ENCODE peak calls at places on chromosomes 16 and 17, in nine cellular contexts. N is gastrocnemius medialis; C is neuronal stem cell; M is CD8-positive, alpha-beta T cell; Z is CD4-positive, alpha-beta T cell; I is CD8-positive, alpha-beta memory T cell; J is aorta; F is stomach; R is MM.1S. O is an unnamed sample.

GRCh38 chr17:48908853-48909394 is 717 bp downstream of the UBE2Z start:
- DNase-seq in I (peak; percentile 84), R (peak; percentile 54), J (peak; percentile 94), F (peak; percentile 75), M (peak; percentile 87), N (peak; percentile 40), Z (peak; percentile 78), C (peak; percentile 89), O (peak; percentile 95)

GRCh38 chr16:50842013-50842505 is 100.2 kb downstream of the CYLD start:
- DNase-seq in Z (no peak), F (no peak), M (no peak), N (no peak), R (no peak), I (no peak), C (no peak), J (no peak), O (no peak)

GRCh38 chr16:79599837-79600635 is 501 bp downstream of the MAF start:
- DNase-seq in J (peak; percentile 85), R (peak; percentile 27), F (peak; percentile 72), Z (peak; percentile 28), C (peak; percentile 77), N (peak; percentile 75), I (peak; percentile 58), M (peak; percentile 29), O (peak; percentile 55)

GRCh38 chr17:75588546-75589016 is 981 bp downstream of the MYO15B start:
- DNase-seq in M (no peak), J (peak; percentile 87), F (peak; percentile 75), I (no peak), R (no peak), N (peak; percentile 23), C (peak; percentile 47), Z (peak; percentile 27), O (no peak)

GRCh38 chr17:15377200-15377599 is 35.8 kb upstream of the TEKT3 start:
- DNase-seq in Z (no peak), C (no peak), F (no peak), M (no peak), J (no peak), R (no peak), N (no peak), I (no peak), O (no peak)

GRCh38 chr17:46797131-46797530 is 21.4 kb downstream of the WNT3 start:
- DNase-seq in I (no peak), R (no peak), F (no peak), Z (no peak), C (no peak), M (no peak), J (no peak), N (no peak), O (no peak)

GRCh38 chr16:87320510-87321227 is 3.5 kb upstream of the C16orf95 start:
- DNase-seq in F (no peak), N (no peak), Z (no peak), C (no peak), I (no peak), M (no peak), R (no peak), J (no peak), O (no peak)

GRCh38 chr17:28390984-28391383 is 15.0 kb downstream of the SLC46A1 start:
- DNase-seq in Z (no peak), J (no peak), I (no peak), R (no peak), M (no peak), N (no peak), F (no peak), C (no peak), O (no peak)

GRCh38 chr17:72672729-72673128 is 419.8 kb downstream of the SLC39A11 start:
- DNase-seq in Z (no peak), I (no peak), C (no peak), R (no peak), M (no peak), J (no peak), N (no peak), F (no peak), O (no peak)

GRCh38 chr17:71765437-71765836 is 355.4 kb upstream of the SOX9 start:
- DNase-seq in J (no peak), I (no peak), F (no peak), C (no peak), N (no peak), Z (no peak), M (no peak), R (no peak), O (no peak)

GRCh38 chr16:4416200-4417032 is at the start of gene CORO7:
- DNase-seq in C (peak; percentile 77), N (peak; percentile 96), R (peak; percentile 96), F (peak; percentile 98), Z (peak; percentile 99), M (peak; percentile 100), I (peak; percentile 99), J (peak; percentile 99), O (peak; percentile 95)

GRCh38 chr17:14904406-14904805 is 360.7 kb downstream of the PMP22 start:
- DNase-seq in R (peak; percentile 53), Z (no peak), M (no peak), C (no peak), I (no peak), J (no peak), N (no peak), F (no peak), O (no peak)

GRCh38 chr17:79947351-79948031 is 88.2 kb downstream of the TBC1D16 start:
- DNase-seq in R (no peak), F (no peak), M (no peak), J (peak; percentile 76), N (peak; percentile 59), Z (no peak), I (no peak), C (no peak), O (no peak)

GRCh38 chr17:59007995-59008394 is 98.7 kb downstream of the TRIM37 start:
- DNase-seq in F (no peak), R (no peak), C (no peak), N (no peak), J (no peak), I (no peak), Z (no peak), M (no peak), O (no peak)

GRCh38 chr16:8848939-8849391 is 19.8 kb downstream of the CARHSP1 start:
- DNase-seq in Z (no peak), F (no peak), M (no peak), I (no peak), C (no peak), N (no peak), J (peak; percentile 72), R (no peak), O (no peak)

GRCh38 chr17:40582328-40582901 is 17.1 kb upstream of the CCR7 start:
- DNase-seq in J (no peak), N (no peak), R (peak; percentile 95), Z (peak; percentile 84), I (no peak), C (no peak), F (peak; percentile 59), M (peak; percentile 77), O (peak; percentile 74)

GRCh38 chr17:3043737-3044365 is 19.6 kb downstream of the OR1D5 start:
- DNase-seq in M (no peak), R (peak; percentile 28), F (no peak), C (no peak), N (no peak), I (no peak), J (peak; percentile 43), Z (no peak), O (no peak)

GRCh38 chr16:75593825-75594820 is 27.9 kb downstream of the GABARAPL2 start:
- DNase-seq in J (no peak), N (no peak), R (no peak), M (no peak), I (no peak), C (no peak), Z (no peak), F (no peak), O (no peak)

GRCh38 chr16:2841606-2842339 is 11.7 kb downstream of the ZG16B start:
- DNase-seq in F (no peak), I (no peak), J (peak; percentile 53), R (no peak), N (no peak), C (no peak), Z (no peak), M (no peak), O (no peak)

GRCh38 chr17:6352016-6352415 is 82.9 kb downstream of the AIPL1 start:
- DNase-seq in Z (no peak), I (no peak), M (no peak), F (no peak), R (no peak), C (no peak), J (no peak), N (no peak), O (no peak)

GRCh38 chr17:15947331-15947730 is 2.4 kb downstream of the ADORA2B start:
- DNase-seq in Z (no peak), J (peak; percentile 52), I (no peak), C (no peak), M (no peak), F (no peak), R (no peak), N (no peak), O (no peak)

GRCh38 chr16:11913425-11914079 is 2.2 kb downstream of the GSPT1 start:
- DNase-seq in C (no peak), N (no peak), M (peak; percentile 47), F (no peak), R (no peak), Z (no peak), J (no peak), I (peak; percentile 39), O (no peak)

GRCh38 chr17:67655478-67656148 is 62.1 kb upstream of the NOL11 start:
- DNase-seq in R (no peak), C (no peak), N (no peak), M (no peak), Z (no peak), J (no peak), F (no peak), I (no peak), O (no peak)
- H3K9me3 ChIP-seq in R (no peaks in the 10 kb centered on the region), C (no peaks in the 10 kb centered on the region), N (no peaks in the 10 kb centered on the region), M (no peaks in the 10 kb centered on the region), Z (peaks cover 7% of the 10 kb centered on the region), J (peaks cover 5% of the 10 kb centered on the region), F (no peaks in the 10 kb centered on the region), I (no peaks in the 10 kb centered on the region), O (no peaks in the 10 kb centered on the region)

GRCh38 chr17:26807024-26807423 is 486.9 kb upstream of the WSB1 start:
- DNase-seq in M (no peak), N (no peak), R (no peak), Z (no peak), I (no peak), J (no peak), C (no peak), F (no peak), O (no peak)
- H3K9me3 ChIP-seq in M (peaks cover 9% of the 10 kb centered on the region), N (no peaks in the 10 kb centered on the region), R (no peaks in the 10 kb centered on the region), Z (peaks cover 54% of the 10 kb centered on the region), I (peaks cover 29% of the 10 kb centered on the region), J (no peaks in the 10 kb centered on the region), C (peaks cover 13% of the 10 kb centered on the region), F (peaks cover 47% of the 10 kb centered on the region), O (peaks cover 5% of the 10 kb centered on the region)

GRCh38 chr16:60463986-60464385 is 1572.3 kb downstream of the CDH8 start:
- DNase-seq in R (no peak), C (no peak), M (no peak), J (no peak), F (no peak), Z (no peak), I (no peak), N (no peak), O (no peak)
- H3K9me3 ChIP-seq in R (no peaks in the 10 kb centered on the region), C (no peaks in the 10 kb centered on the region), M (no peaks in the 10 kb centered on the region), J (no peaks in the 10 kb centered on the region), F (no peaks in the 10 kb centered on the region), Z (peaks cover 3% of the 10 kb centered on the region), I (no peaks in the 10 kb centered on the region), N (no peaks in the 10 kb centered on the region), O (no peaks in the 10 kb centered on the region)

GRCh38 chr17:56892333-56892732 is 21.5 kb downstream of the TRIM25 start:
- DNase-seq in Z (no peak), C (no peak), J (no peak), R (no peak), M (no peak), F (no peak), N (no peak), I (no peak), O (no peak)
- H3K9me3 ChIP-seq in Z (peaks cover 14% of the 10 kb centered on the region), C (peaks cover 8% of the 10 kb centered on the region), J (no peaks in the 10 kb centered on the region), R (no peaks in the 10 kb centered on the region), M (peaks cover 5% of the 10 kb centered on the region), F (no peaks in the 10 kb centered on the region), N (no peaks in the 10 kb centered on the region), I (peaks cover 3% of the 10 kb centered on the region), O (no peaks in the 10 kb centered on the region)